ENCODE peak calls at places on chromosomes 11 and 22, in ten cellular contexts. R is brain microvascular endothelial cell, X is uterus, F is left ventricle myocardium inferior, I is kidney, J is MM.1S, T is GM12864, P is heart right ventricle, U is keratinocyte, E is MG63. M is an unnamed sample.

GRCh38 chr11:69138265-69138664 is 17.5 kb upstream of the SMIM38 start:
- DNase-seq in I (no peak), X (no peak), T (no peak), R (peak), E (peak), J (no peak), P (no peak), F (no peak), U (no peak), M (no peak)

GRCh38 chr11:92245700-92246270 is 21.2 kb downstream of the FAT3 start:
- DNase-seq in P (no peak), I (no peak), F (no peak), E (no peak), R (no peak), J (no peak), U (no peak), X (no peak), T (no peak), M (no peak)

GRCh38 chr22:49728566-49729271 is 99.0 kb downstream of the BRD1 start:
- DNase-seq in F (peak), I (no peak), J (no peak), P (no peak), X (no peak), U (no peak), R (no peak), E (no peak), T (no peak), M (no peak)

GRCh38 chr11:45928535-45929215 is 6.2 kb downstream of the LARGE2 start:
- DNase-seq in J (no peak), R (no peak), F (peak), P (no peak), E (no peak), I (peak), X (no peak), U (peak), T (no peak), M (peak)

GRCh38 chr11:19868281-19868821 is 155.7 kb downstream of the NAV2 start:
- DNase-seq in I (no peak), U (no peak), X (peak), J (no peak), T (no peak), P (peak), R (peak), F (peak), E (peak), M (peak)

GRCh38 chr11:93543292-93543977 is at the start of gene SMCO4:
- DNase-seq in P (peak), I (peak), E (peak), R (peak), T (no peak), J (peak), X (peak), F (peak), U (no peak), M (peak)

GRCh38 chr22:35219012-35219411 is 38.3 kb upstream of the HMGXB4 start:
- DNase-seq in U (peak), I (no peak), R (peak), E (peak), T (no peak), F (no peak), P (no peak), X (no peak), J (no peak), M (no peak)

GRCh38 chr22:36493690-36494110 is 12.3 kb upstream of the TXN2 start:
- DNase-seq in X (no peak), P (peak), T (peak), I (no peak), R (no peak), F (peak), J (peak), U (no peak), E (no peak), M (peak)

GRCh38 chr22:40289991-40290459 is 56.3 kb upstream of the ADSL start:
- DNase-seq in E (no peak), X (no peak), I (no peak), U (no peak), J (no peak), T (peak), R (peak), P (no peak), F (no peak), M (no peak)

GRCh38 chr11:97269527-97269926 is 879.7 kb downstream of the JRKL start:
- DNase-seq in T (no peak), X (no peak), J (no peak), U (no peak), P (no peak), F (no peak), R (no peak), I (no peak), E (no peak), M (no peak)

GRCh38 chr11:8814209-8814922 is 96.6 kb upstream of the AKIP1 start:
- DNase-seq in U (peak), E (no peak), I (no peak), R (no peak), X (no peak), P (no peak), T (no peak), F (no peak), J (no peak), M (no peak)

GRCh38 chr11:129289350-129290040 is 86.2 kb upstream of the BARX2 start:
- DNase-seq in U (no peak), X (no peak), P (no peak), E (no peak), I (no peak), T (no peak), J (no peak), R (no peak), F (no peak), M (no peak)

GRCh38 chr11:70627219-70627618 is 228.9 kb downstream of the CTTN start:
- DNase-seq in J (no peak), X (no peak), P (no peak), E (no peak), I (no peak), R (no peak), U (no peak), F (no peak), T (no peak), M (no peak)

GRCh38 chr22:19478466-19479357 is at the start of gene UFD1:
- DNase-seq in T (peak), E (peak), U (peak), I (peak), J (peak), P (peak), F (peak), R (peak), X (peak), M (peak)

GRCh38 chr11:101523634-101524260 is 60.1 kb downstream of the TRPC6 start:
- DNase-seq in T (no peak), J (no peak), I (no peak), P (no peak), F (no peak), X (no peak), E (no peak), R (no peak), U (no peak), M (no peak)

GRCh38 chr11:12674936-12675696 is 895 bp downstream of the TEAD1 start:
- DNase-seq in E (peak), X (peak), I (peak), P (peak), T (no peak), U (no peak), F (peak), J (peak), R (no peak), M (peak)

GRCh38 chr11:65764434-65764833 is 16.3 kb downstream of the AP5B1 start:
- DNase-seq in J (no peak), U (no peak), E (no peak), X (no peak), F (no peak), I (no peak), T (no peak), P (no peak), R (no peak), M (no peak)

GRCh38 chr11:62445314-62445740 is 26.5 kb downstream of the SCGB1A1 start:
- DNase-seq in R (no peak), F (peak), I (no peak), U (no peak), P (peak), E (peak), J (no peak), X (peak), T (no peak), M (no peak)

GRCh38 chr11:125455851-125456250 is 40.2 kb downstream of the FEZ1 start:
- DNase-seq in R (no peak), U (no peak), T (no peak), X (no peak), J (no peak), F (no peak), I (no peak), E (no peak), P (no peak), M (no peak)

GRCh38 chr11:121416909-121417567 is 35.1 kb upstream of the SORL1 start:
- DNase-seq in X (peak), R (peak), E (peak), P (peak), I (peak), T (no peak), J (no peak), F (peak), U (peak), M (peak)

GRCh38 chr11:7577226-7577882 is 63.6 kb downstream of the PPFIBP2 start:
- DNase-seq in P (peak), X (peak), J (no peak), R (no peak), E (no peak), I (no peak), T (no peak), U (no peak), F (peak), M (no peak)

GRCh38 chr11:46800177-46800576 is 45.9 kb downstream of the CKAP5 start:
- DNase-seq in P (no peak), J (no peak), F (no peak), R (no peak), I (no peak), X (no peak), U (no peak), T (no peak), E (no peak), M (no peak)

GRCh38 chr22:42328130-42328821 is 57.8 kb upstream of the TCF20 start:
- DNase-seq in P (no peak), I (no peak), X (no peak), R (no peak), U (no peak), J (no peak), E (no peak), T (no peak), F (no peak), M (no peak)

GRCh38 chr11:78420796-78421209 is 3.2 kb upstream of the GAB2 start:
- DNase-seq in F (peak), I (peak), T (no peak), J (peak), X (peak), P (peak), R (peak), U (no peak), E (peak), M (peak)

GRCh38 chr11:77198440-77198849 is 70.4 kb downstream of the MYO7A start:
- DNase-seq in F (no peak), U (no peak), T (no peak), J (no peak), E (no peak), P (no peak), R (no peak), I (peak), X (peak), M (peak)

GRCh38 chr22:33038131-33038772 is 19.9 kb downstream of the SYN3 start:
- DNase-seq in F (no peak), U (no peak), X (no peak), E (peak), P (no peak), T (no peak), R (peak), I (no peak), J (no peak), M (no peak)

GRCh38 chr11:9076046-9076445 is 15.4 kb downstream of the SCUBE2 start:
- DNase-seq in J (no peak), T (no peak), F (no peak), E (no peak), R (no peak), P (no peak), U (no peak), X (no peak), I (no peak), M (no peak)

GRCh38 chr11:58905716-58906547 is 33.4 kb upstream of the GLYATL1 start:
- DNase-seq in E (peak), X (no peak), R (peak), T (no peak), P (peak), F (peak), U (no peak), I (no peak), J (no peak), M (peak)

GRCh38 chr11:98952110-98952509 is 68.6 kb upstream of the CNTN5 start:
- DNase-seq in I (no peak), T (no peak), F (no peak), E (no peak), P (no peak), J (no peak), X (no peak), R (no peak), U (no peak), M (no peak)

GRCh38 chr22:22866381-22867111 is 21.1 kb upstream of the IGLL5 start:
- DNase-seq in E (no peak), P (no peak), U (no peak), T (no peak), F (no peak), X (no peak), R (no peak), I (no peak), J (no peak), M (no peak)

GRCh38 chr22:18001040-18001893 is 23.1 kb downstream of the MICAL3 start:
- DNase-seq in P (peak), X (peak), J (peak), I (peak), E (peak), F (peak), T (peak), U (peak), R (peak), M (peak)

GRCh38 chr22:39309364-39309861 is 10.0 kb downstream of the RPL3 start:
- DNase-seq in X (no peak), T (no peak), I (no peak), E (no peak), P (no peak), U (no peak), J (no peak), R (peak), F (no peak), M (no peak)

GRCh38 chr11:61359541-61359940 is 2.1 kb downstream of the CYB561A3 start:
- DNase-seq in E (no peak), U (no peak), P (no peak), F (no peak), I (no peak), T (no peak), X (no peak), J (no peak), R (no peak), M (no peak)

GRCh38 chr11:4610258-4610935 is 2.4 kb upstream of the TRIM68 start:
- DNase-seq in U (no peak), E (no peak), R (no peak), J (peak), P (peak), T (peak), I (no peak), X (no peak), F (no peak), M (no peak)

GRCh38 chr11:86118201-86118600 is 49.3 kb upstream of the PICALM start:
- DNase-seq in U (no peak), T (no peak), F (no peak), I (no peak), P (no peak), J (no peak), E (no peak), R (no peak), X (no peak), M (no peak)

GRCh38 chr11:107413352-107413751 is 44.3 kb downstream of the CWF19L2 start:
- DNase-seq in F (no peak), J (peak), R (no peak), P (no peak), E (no peak), I (no peak), X (no peak), T (no peak), U (no peak), M (no peak)

GRCh38 chr11:11577932-11578331 is 43.9 kb downstream of the GALNT18 start:
- DNase-seq in P (no peak), X (no peak), T (no peak), R (no peak), F (no peak), J (no peak), E (no peak), U (no peak), I (no peak), M (no peak)

GRCh38 chr11:19867064-19867463 is 154.4 kb downstream of the NAV2 start:
- DNase-seq in U (no peak), R (no peak), P (no peak), I (no peak), X (no peak), J (no peak), E (no peak), F (no peak), T (no peak), M (no peak)

GRCh38 chr22:31290494-31291402 is 1.5 kb downstream of the PIK3IP1 start:
- DNase-seq in E (peak), P (peak), F (peak), U (peak), X (peak), T (peak), J (peak), I (peak), R (peak), M (peak)

GRCh38 chr11:75767793-75768111 is 826 bp upstream of the DGAT2 start:
- DNase-seq in U (no peak), J (no peak), E (no peak), T (no peak), F (no peak), X (no peak), P (no peak), I (no peak), R (no peak), M (no peak)
- H3K4me3 ChIP-seq in U (peak), J (peak), E (no peak), T (no peak), F (peak), X (no peak), P (no peak), I (peak), R (no peak), M (no peak)

DNA sequence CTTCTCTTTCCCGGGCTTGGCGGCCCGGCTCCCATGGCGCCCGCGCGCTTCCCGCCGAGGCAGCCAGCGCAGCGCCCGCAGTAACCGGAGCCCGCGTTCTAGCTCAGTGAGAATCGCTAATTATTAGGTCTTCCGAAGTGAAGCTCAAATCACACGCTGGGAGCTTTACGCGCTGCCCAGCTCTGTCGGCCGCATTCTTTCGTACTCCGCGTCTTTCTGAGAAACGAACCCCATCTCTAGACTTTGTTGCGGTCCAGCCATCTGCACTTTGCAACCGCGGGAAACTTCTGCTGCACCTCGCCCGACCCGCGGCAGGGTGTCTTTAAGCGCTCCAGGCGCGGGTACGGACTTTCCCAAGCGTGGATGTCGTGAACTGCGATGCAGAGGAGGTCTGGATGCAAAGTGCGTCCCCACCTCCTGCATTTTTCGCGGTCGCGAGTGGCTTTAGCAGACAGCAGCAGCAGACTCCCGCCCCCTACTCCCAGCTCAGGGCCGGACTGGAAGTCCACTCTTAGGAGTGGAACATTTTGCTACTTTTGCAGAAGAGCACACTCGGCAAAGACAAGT is 6.0 kb upstream of the PAX6 start:
- DNase-seq in U (no peak), E (peak), F (no peak), I (no peak), J (no peak), R (no peak), T (no peak), X (no peak), P (no peak), M (no peak)
- H3K4me3 ChIP-seq in U (peak), E (peak), F (peak), I (peak), J (no peak), R (no peak), T (no peak), X (no peak), P (no peak), M (peak)

DNA sequence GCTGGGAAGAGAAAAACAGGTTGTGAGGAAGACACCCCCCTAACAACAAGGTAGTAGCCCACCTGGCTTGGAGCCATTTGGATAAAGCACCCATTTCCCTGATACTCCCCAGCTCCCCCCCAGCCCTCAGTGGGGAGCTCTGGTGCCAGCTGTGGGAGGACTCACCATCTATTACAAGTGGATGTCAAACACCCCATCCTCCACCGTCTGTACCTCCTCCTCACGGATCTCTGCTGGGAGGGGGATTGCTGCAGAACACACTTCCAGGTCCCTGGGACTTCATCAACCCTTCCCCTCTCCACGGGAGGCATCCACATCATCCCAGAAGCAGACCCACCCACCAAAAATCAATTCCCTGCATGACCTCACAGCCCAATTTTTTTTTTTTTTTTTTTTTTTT is 4.1 kb upstream of the NRXN2 start:
- DNase-seq in J (no peak), F (no peak), R (no peak), P (no peak), E (no peak), X (no peak), U (no peak), T (no peak), I (peak), M (no peak)
- H3K4me3 ChIP-seq in J (no peak), F (no peak), R (no peak), P (no peak), E (no peak), X (no peak), U (no peak), T (no peak), I (no peak), M (no peak)

GRCh38 chr11:133531971-133532651 is at the start of gene OPCML:
- DNase-seq in R (no peak), I (no peak), U (no peak), T (no peak), P (no peak), X (no peak), E (no peak), J (no peak), F (no peak), M (no peak)
- H3K4me3 ChIP-seq in R (no peak), I (no peak), U (no peak), T (no peak), P (no peak), X (no peak), E (no peak), J (no peak), F (no peak), M (no peak)

DNA sequence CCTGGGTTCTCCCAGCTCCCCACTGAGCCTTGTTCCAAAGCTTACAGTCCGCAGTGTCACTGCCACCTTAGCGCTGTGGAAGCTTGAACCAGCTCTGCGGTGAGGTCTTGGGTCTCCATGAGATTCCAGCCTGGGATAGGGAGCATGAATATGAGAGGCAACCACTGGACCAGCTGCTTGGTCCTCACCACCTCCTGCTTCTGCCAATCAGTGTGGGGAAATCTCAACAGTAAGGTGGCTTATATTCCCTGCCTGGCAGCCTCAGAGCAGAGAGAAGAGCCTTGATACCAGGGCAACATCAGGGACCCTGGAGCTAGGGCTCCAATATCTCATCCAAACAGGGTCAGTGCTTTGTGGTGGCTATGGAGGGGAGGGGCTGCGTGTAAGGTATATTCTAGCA is 912 bp downstream of the CD44 start:
- DNase-seq in I (no peak), T (no peak), P (no peak), R (no peak), F (no peak), J (no peak), E (peak), U (no peak), X (no peak), M (no peak)
- H3K4me3 ChIP-seq in I (peak), T (peak), P (peak), R (peak), F (peak), J (peak), E (peak), U (peak), X (peak), M (peak)